ENCODE peak calls at places on chromosome X, in five cellular contexts. E, G, A, D and N are unnamed samples.

GRCh38 chrX:111387470-111387869 is 24.5 kb downstream of the DCX start:
- DNase-seq in E (no peak), D (no peak), A (no peak), G (no peak), N (no peak)

GRCh38 chrX:22078117-22078516 is 46.0 kb downstream of the PHEX start:
- DNase-seq in A (peak), G (no peak), E (no peak), D (no peak), N (no peak)

GRCh38 chrX:1205681-1206611 is 6.5 kb downstream of the CRLF2 start:
- DNase-seq in G (no peak), A (peak), E (peak), D (no peak), N (no peak)

GRCh38 chrX:149825424-149825823 is 43.7 kb downstream of the MAGEA9 start:
- DNase-seq in G (peak), D (no peak), A (no peak), E (peak), N (no peak)

GRCh38 chrX:111086521-111087127 is 9.4 kb upstream of the PAK3 start:
- DNase-seq in A (no peak), E (no peak), D (no peak), G (no peak), N (no peak)

GRCh38 chrX:21004835-21005234 is 369.4 kb upstream of the CNKSR2 start:
- DNase-seq in G (no peak), D (no peak), A (peak), E (no peak), N (no peak)

GRCh38 chrX:104141087-104141760 is 15.6 kb downstream of the SLC25A53 start:
- DNase-seq in A (no peak), E (no peak), D (no peak), G (no peak), N (no peak)

GRCh38 chrX:154411981-154412340 is 622 bp downstream of the TAFAZZIN start:
- DNase-seq in E (peak), A (peak), D (peak), G (no peak), N (peak)

GRCh38 chrX:40960041-40960440 is 125.2 kb upstream of the USP9X start:
- DNase-seq in D (no peak), G (no peak), E (no peak), A (no peak), N (no peak)

GRCh38 chrX:130174051-130174704 is 2.4 kb downstream of the RAB33A start:
- DNase-seq in A (peak), D (peak), E (peak), G (no peak), N (no peak)

GRCh38 chrX:24173115-24173847 is 23.8 kb downstream of the ZFX start:
- DNase-seq in E (no peak), A (no peak), D (no peak), G (no peak), N (no peak)

GRCh38 chrX:68761086-68761485 is 67.7 kb upstream of the EFNB1 start:
- DNase-seq in A (no peak), G (no peak), E (no peak), D (no peak), N (no peak)

GRCh38 chrX:26442340-26442739 is 226.4 kb downstream of the MAGEB5 start:
- DNase-seq in G (no peak), A (peak), D (no peak), E (peak), N (no peak)

GRCh38 chrX:39855748-39856129 is 242.0 kb downstream of the BCOR start:
- DNase-seq in G (peak), A (no peak), D (no peak), E (peak), N (no peak)

GRCh38 chrX:13283512-13283911 is 36.3 kb downstream of the ATXN3L start:
- DNase-seq in E (peak), D (no peak), A (peak), G (no peak), N (no peak)

GRCh38 chrX:20685652-20686051 is 418.9 kb upstream of the RPS6KA3 start:
- DNase-seq in G (no peak), E (no peak), D (no peak), A (no peak), N (no peak)

GRCh38 chrX:154750301-154751120 is at the start of gene GAB3:
- DNase-seq in A (no peak), D (no peak), G (no peak), E (peak), N (peak)

GRCh38 chrX:132181364-132181763 is 37.9 kb downstream of the RAP2C start:
- DNase-seq in A (no peak), D (no peak), E (peak), G (no peak), N (no peak)

GRCh38 chrX:24761306-24761705 is 67.6 kb downstream of the POLA1 start:
- DNase-seq in A (no peak), G (no peak), D (no peak), E (no peak), N (no peak)

GRCh38 chrX:111869639-111870034 is 6.3 kb upstream of the TRPC5OS start:
- DNase-seq in E (peak), D (peak), A (peak), G (no peak), N (no peak)

GRCh38 chrX:147897117-147897516 is 14.6 kb upstream of the FMR1 start:
- DNase-seq in E (no peak), G (no peak), A (no peak), D (no peak), N (no peak)

GRCh38 chrX:80246273-80246672 is 174.0 kb upstream of the TENT5D start:
- DNase-seq in G (no peak), A (no peak), E (no peak), D (no peak), N (no peak)

GRCh38 chrX:18855919-18856644 is 127.8 kb downstream of the PHKA2 start:
- DNase-seq in G (no peak), D (no peak), E (no peak), A (peak), N (no peak)

GRCh38 chrX:19670854-19671620 is 155.7 kb upstream of the MAP3K15 start:
- DNase-seq in A (peak), E (peak), G (no peak), D (peak), N (no peak)

GRCh38 chrX:133414399-133415275 is 652 bp downstream of the GPC4 start:
- DNase-seq in D (peak), A (peak), G (no peak), E (peak), N (peak)